ENCODE peak calls at places on chromosome 3, in six cellular contexts. T is fibroblast of mammary gland, S is cardiac fibroblast, H is Caco-2, E is astrocyte of the spinal cord, B is GM12865. Y is an unnamed sample.

GRCh38 chr3:31671976-31672375 is 139.3 kb downstream of the STT3B start:
- DNase-seq in T (peak), S (no peak), H (no peak), E (no peak), B (no peak), Y (no peak)

GRCh38 chr3:9151240-9151639 is 98.2 kb downstream of the SRGAP3 start:
- DNase-seq in T (peak), S (peak), H (no peak), E (no peak), B (no peak), Y (peak)

GRCh38 chr3:172181936-172182708 is 142.7 kb downstream of the FNDC3B start:
- DNase-seq in T (peak), S (peak), H (no peak), E (peak), B (peak), Y (peak)

GRCh38 chr3:114741066-114741465 is 406.0 kb downstream of the ZBTB20 start:
- DNase-seq in T (peak), S (peak), H (no peak), E (peak), B (no peak), Y (peak)

GRCh38 chr3:148903022-148903442 is 37.9 kb downstream of the CPA3 start:
- DNase-seq in T (peak), S (peak), H (no peak), E (peak), B (no peak), Y (peak)

GRCh38 chr3:128398586-128398985 is 68.1 kb downstream of the DNAJB8 start:
- DNase-seq in T (no peak), S (no peak), H (no peak), E (no peak), B (no peak), Y (no peak)

GRCh38 chr3:29466442-29466841 is 185.6 kb downstream of the RBMS3 start:
- DNase-seq in T (no peak), S (no peak), H (no peak), E (no peak), B (no peak), Y (no peak)

GRCh38 chr3:114389156-114389555 is 95.3 kb downstream of the TIGIT start:
- DNase-seq in T (no peak), S (no peak), H (no peak), E (no peak), B (no peak), Y (no peak)

GRCh38 chr3:29694783-29695182 is 413.9 kb downstream of the RBMS3 start:
- DNase-seq in T (peak), S (peak), H (peak), E (peak), B (no peak), Y (peak)

GRCh38 chr3:113628316-113628715 is 68.1 kb downstream of the USF3 start:
- DNase-seq in T (no peak), S (no peak), H (no peak), E (no peak), B (no peak), Y (no peak)

GRCh38 chr3:133169669-133170068 is 131.5 kb downstream of the TMEM108 start:
- DNase-seq in T (no peak), S (no peak), H (no peak), E (no peak), B (no peak), Y (no peak)

GRCh38 chr3:133167340-133168024 is 129.3 kb downstream of the TMEM108 start:
- DNase-seq in T (no peak), S (no peak), H (no peak), E (no peak), B (no peak), Y (no peak)

GRCh38 chr3:133162906-133163305 is 124.7 kb downstream of the TMEM108 start:
- DNase-seq in T (no peak), S (no peak), H (no peak), E (no peak), B (no peak), Y (no peak)

DNA sequence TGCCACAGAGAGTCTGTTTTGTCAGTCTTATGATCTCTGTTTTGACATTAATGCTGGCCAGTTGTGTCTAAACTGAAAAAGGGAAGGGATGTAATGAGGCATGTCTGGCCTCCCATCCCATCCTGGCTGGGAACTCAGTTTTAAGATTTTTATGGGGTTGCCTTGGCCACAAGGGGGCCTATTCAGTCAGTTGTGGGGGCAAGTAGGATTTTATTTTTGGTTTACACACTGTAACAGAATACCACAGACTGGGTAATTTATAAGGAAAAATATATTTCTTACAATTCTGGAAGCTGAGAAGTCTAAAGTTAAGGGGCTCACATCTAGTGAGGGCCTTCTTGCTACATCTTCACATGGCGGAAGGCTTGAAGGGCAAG is 129.8 kb downstream of the TMEM108 start:
- DNase-seq in T (no peak), S (no peak), H (no peak), E (no peak), B (no peak), Y (no peak)
- TF ChIP-seq CTCF in T (no peak), S (peak), H (no peak), E (no peak), B (peak), Y (no peak)

GRCh38 chr3:117846238-117846637 is 1136.7 kb downstream of the TUSC7 start:
- DNase-seq in T (no peak), S (no peak), H (no peak), E (no peak), B (no peak), Y (no peak)
- H3K4me3 ChIP-seq in T (no peak), S (no peak), H (no peak), E (no peak), B (no peak), Y (no peak)

DNA sequence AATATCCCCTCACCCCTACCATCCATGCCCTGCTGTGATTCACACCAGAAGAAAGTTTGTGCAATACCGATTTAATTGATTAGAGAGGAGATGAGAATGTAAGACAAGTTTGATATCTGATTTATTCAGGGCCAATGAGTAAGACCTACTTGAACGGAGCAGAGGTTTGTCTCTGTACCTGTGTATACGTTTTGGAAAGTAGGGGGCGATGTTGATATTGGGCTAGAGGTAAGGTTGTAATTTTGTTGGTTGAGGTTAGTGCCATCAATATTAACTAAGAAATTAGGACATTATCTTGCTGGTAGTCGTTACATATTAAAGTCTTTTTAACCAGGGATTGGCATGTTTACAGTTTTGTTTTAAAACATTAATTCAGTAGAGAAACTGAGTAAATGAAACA is 20.5 kb downstream of the EAF2 start:
- DNase-seq in T (peak), S (peak), H (peak), E (no peak), B (peak), Y (no peak)
- TF ChIP-seq CTCF in T (peak), S (peak), H (peak), E (peak), B (no peak), Y (peak)

DNA sequence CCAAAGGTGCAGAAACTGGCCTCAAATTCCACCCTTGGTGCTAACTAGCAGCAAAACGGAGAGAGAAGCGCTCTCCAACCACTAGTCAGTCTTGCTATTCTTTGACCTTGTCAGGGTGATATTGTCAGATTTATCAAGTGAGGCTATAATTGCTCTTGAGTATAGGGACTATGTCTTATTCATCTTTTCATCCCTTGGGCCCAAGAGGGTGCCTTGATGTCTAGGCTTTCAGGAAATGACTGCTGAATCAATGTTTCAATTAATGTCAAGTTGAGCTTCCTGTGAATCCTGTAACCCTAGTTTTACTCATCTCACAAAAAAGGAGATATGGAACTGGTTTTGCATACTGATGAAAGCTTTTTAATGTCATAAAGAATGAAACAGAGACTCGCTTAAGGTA is 701.3 kb downstream of the EDEM1 start:
- DNase-seq in T (no peak), S (no peak), H (no peak), E (no peak), B (peak), Y (no peak)
- H3K4me3 ChIP-seq in T (no peak), S (no peak), H (no peak), E (no peak), B (no peak), Y (no peak)

GRCh38 chr3:141306276-141306675 is 62.0 kb upstream of the ZBTB38 start:
- DNase-seq in T (no peak), S (no peak), H (no peak), E (no peak), B (no peak), Y (no peak)

GRCh38 chr3:141305436-141305835 is 62.9 kb upstream of the ZBTB38 start:
- DNase-seq in T (peak), S (peak), H (no peak), E (peak), B (peak), Y (peak)

GRCh38 chr3:141306922-141307321 is 61.4 kb upstream of the ZBTB38 start:
- DNase-seq in T (no peak), S (no peak), H (no peak), E (no peak), B (no peak), Y (no peak)

GRCh38 chr3:141308588-141309218 is 59.6 kb upstream of the ZBTB38 start:
- DNase-seq in T (peak), S (peak), H (peak), E (peak), B (no peak), Y (no peak)

DNA sequence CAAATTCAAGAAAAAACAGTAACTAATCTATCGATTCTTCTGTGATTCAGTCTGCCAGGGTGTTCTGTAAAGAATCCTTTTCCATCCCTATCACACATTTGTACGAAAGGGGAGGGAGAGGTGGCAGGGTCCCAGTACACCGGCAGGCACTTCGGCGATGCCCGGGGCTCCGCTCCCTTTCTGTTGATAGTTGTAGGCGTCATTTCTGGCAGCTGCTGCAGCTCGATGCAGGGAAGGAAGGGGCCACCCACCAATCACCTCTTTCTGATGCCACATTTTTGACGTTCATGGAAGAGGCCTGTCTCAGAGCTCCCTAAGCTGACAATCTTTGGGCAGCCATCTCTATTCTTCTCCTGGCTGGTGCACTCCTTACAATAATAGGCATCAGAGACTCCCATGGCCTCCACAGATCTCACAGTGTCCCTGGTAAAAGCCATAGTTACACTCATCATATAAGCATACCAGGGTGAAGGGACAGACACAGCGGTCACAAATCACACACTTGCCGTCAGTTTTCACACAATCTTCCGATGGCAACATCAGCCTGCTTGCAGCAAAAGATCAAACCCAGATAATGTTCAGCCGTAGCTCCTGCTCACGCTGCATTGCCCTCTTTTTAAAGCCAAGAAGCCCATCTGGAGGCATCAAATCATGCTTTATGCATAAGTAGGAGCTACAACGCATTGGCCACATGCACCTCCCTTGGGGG is 60.8 kb upstream of the ZBTB38 start:
- DNase-seq in T (no peak), S (no peak), H (no peak), E (no peak), B (no peak), Y (no peak)
- TF ChIP-seq CTCF in T (no peak), S (no peak), H (no peak), E (no peak), B (no peak), Y (no peak)

GRCh38 chr3:52297242-52298146 is 9.9 kb downstream of the GLYCTK start:
- DNase-seq in T (no peak), S (no peak), H (no peak), E (no peak), B (no peak), Y (no peak)

GRCh38 chr3:52299247-52299657 is 11.6 kb downstream of the GLYCTK start:
- DNase-seq in T (no peak), S (no peak), H (no peak), E (no peak), B (no peak), Y (no peak)

GRCh38 chr3:52295809-52296208 is 8.2 kb downstream of the GLYCTK start:
- DNase-seq in T (no peak), S (no peak), H (no peak), E (no peak), B (no peak), Y (no peak)

GRCh38 chr3:52299815-52300611 is 12.4 kb downstream of the GLYCTK start:
- DNase-seq in T (no peak), S (peak), H (peak), E (peak), B (no peak), Y (peak)

GRCh38 chr3:52298147-52299098 is 10.8 kb downstream of the GLYCTK start:
- DNase-seq in T (no peak), S (no peak), H (peak), E (no peak), B (no peak), Y (no peak)
- H3K4me3 ChIP-seq in T (no peak), S (no peak), H (no peak), E (no peak), B (no peak), Y (no peak)

DNA sequence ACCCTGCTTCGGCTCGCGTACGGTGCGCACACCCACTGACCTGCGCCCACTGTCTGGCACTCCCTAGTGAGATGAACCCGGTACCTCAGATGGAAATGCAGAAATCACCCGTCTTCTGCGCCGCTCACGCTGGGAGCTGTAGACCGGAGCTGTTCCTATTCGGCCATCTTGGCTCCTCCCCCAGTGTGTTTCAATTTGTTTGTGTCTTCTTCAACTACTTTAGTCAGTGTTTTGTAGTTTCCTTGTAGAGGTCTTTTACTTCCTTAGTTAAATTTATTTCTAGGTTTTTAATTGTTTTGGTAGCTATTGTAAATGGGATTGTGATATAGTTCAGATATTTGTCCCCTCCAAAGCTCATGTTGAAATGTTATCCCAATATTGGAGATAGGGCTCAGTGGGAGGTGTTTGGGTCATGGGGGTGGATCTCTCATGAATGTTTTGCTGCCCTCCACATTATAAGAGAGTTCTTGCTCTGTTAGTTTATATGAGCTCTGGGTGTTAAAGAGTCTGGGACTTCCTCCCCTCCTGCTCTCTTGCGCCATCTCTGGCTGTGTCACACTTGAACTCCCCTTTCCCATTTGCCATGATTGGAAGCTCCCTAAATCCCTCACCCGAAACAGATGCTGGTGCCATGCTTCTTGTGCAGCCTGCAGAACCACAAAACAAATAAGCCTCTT is 304.4 kb downstream of the DOCK3 start:
- DNase-seq in T (no peak), S (no peak), H (no peak), E (no peak), B (no peak), Y (no peak)
- TF ChIP-seq CTCF in T (no peak), S (no peak), H (no peak), E (peak), B (no peak), Y (no peak)

Y was measured in foreskin fibroblast.